ENCODE peak calls at places on chromosomes 5 and 9, in nine cellular contexts. L is NCI-H1436, B is cardiac muscle cell, S is EL, C is GDM1, U is AG08395, A is RWPE1, G is GM12891, Z is amniotic stem cell. E is an unnamed sample.
A peak's percentile ranks its signal among the peaks of the same experiment; 100 is the strongest.

GRCh38 chr5:39072915-39073758 is 1.1 kb downstream of the RICTOR start:
- DNase-seq in G (peak; percentile 35), A (peak; percentile 60), L (no peak), C (peak; percentile 43), B (peak; percentile 42), S (peak; percentile 63), Z (no peak), U (peak; percentile 20), E (peak; percentile 67)

GRCh38 chr5:103120607-103121200 is 603 bp downstream of the PPIP5K2 start:
- DNase-seq in C (no peak), G (no peak), A (peak; percentile 22), S (peak; percentile 43), L (no peak), Z (no peak), U (peak; percentile 10), B (peak; percentile 31), E (peak; percentile 39)

GRCh38 chr5:14184725-14185124 is 41.6 kb downstream of the TRIO start:
- DNase-seq in L (no peak), S (peak; percentile 95), A (no peak), U (peak; percentile 65), Z (no peak), C (no peak), B (no peak), G (no peak), E (peak; percentile 91)

GRCh38 chr9:115104908-115105307 is 13.0 kb downstream of the TNC start:
- DNase-seq in U (no peak), B (no peak), G (no peak), Z (peak; percentile 20), C (no peak), A (peak; percentile 42), L (no peak), S (peak; percentile 83), E (peak; percentile 74)

GRCh38 chr5:136006767-136007251 is 22.0 kb upstream of the TGFBI start:
- DNase-seq in G (no peak), B (peak; percentile 66), Z (no peak), A (peak; percentile 95), C (no peak), L (no peak), S (peak; percentile 92), U (peak; percentile 70), E (peak; percentile 94)

GRCh38 chr5:15834596-15835245 is 334.7 kb downstream of the FBXL7 start:
- DNase-seq in A (peak; percentile 56), Z (peak; percentile 26), L (no peak), S (peak; percentile 87), G (no peak), B (peak; percentile 68), U (peak; percentile 44), C (no peak), E (peak; percentile 80)

GRCh38 chr9:134930404-134930803 is 12.7 kb upstream of the FCN1 start:
- DNase-seq in B (no peak), Z (no peak), C (no peak), L (no peak), S (no peak), A (no peak), G (no peak), U (no peak), E (no peak)

GRCh38 chr9:35757527-35758275 is 3.6 kb upstream of the MSMP start:
- DNase-seq in U (no peak), A (peak; percentile 45), G (peak; percentile 29), B (no peak), L (no peak), C (peak; percentile 26), Z (no peak), S (no peak), E (peak; percentile 60)

GRCh38 chr5:68587181-68587580 is 371.6 kb downstream of the PIK3R1 start:
- DNase-seq in C (no peak), Z (no peak), B (no peak), S (peak; percentile 58), U (peak; percentile 21), G (no peak), L (no peak), A (no peak), E (peak; percentile 7)